ENCODE peak calls at places on chromosome 10, in six cellular contexts. W is spleen, S is erythroblast, Z is uterus, N is tibial nerve, G is adrenal gland. E is an unnamed sample.

GRCh38 chr10:110792476-110792875 is 79.3 kb upstream of the PDCD4 start:
- DNase-seq in W (no peak), S (no peak), Z (no peak), N (no peak), G (no peak), E (peak; percentile 60)

GRCh38 chr10:91111060-91111459 is 109.4 kb upstream of the PCGF5 start:
- DNase-seq in W (no peak), S (no peak), Z (no peak), N (no peak), G (no peak), E (no peak)

GRCh38 chr10:80202934-80203834 is 2.2 kb downstream of the ANXA11 start:
- DNase-seq in W (peak; percentile 88), S (peak; percentile 58), Z (peak; percentile 69), N (peak; percentile 48), G (no peak), E (peak; percentile 69)

GRCh38 chr10:93995598-93996271 is 2.0 kb downstream of the PLCE1 start:
- DNase-seq in W (no peak), S (no peak), Z (no peak), N (no peak), G (no peak), E (no peak)

GRCh38 chr10:2928219-2928840 is 139.0 kb upstream of the PFKP start:
- DNase-seq in W (no peak), S (peak; percentile 51), Z (peak; percentile 41), N (peak; percentile 61), G (peak; percentile 66), E (no peak)

GRCh38 chr10:89119651-89120050 is 87.5 kb downstream of the CH25H start:
- DNase-seq in W (no peak), S (no peak), Z (no peak), N (no peak), G (no peak), E (no peak)

GRCh38 chr10:3969876-3970666 is 185.1 kb upstream of the KLF6 start:
- DNase-seq in W (no peak), S (no peak), Z (no peak), N (no peak), G (no peak), E (no peak)

GRCh38 chr10:30786131-30786530 is 156.6 kb upstream of the LYZL2 start:
- DNase-seq in W (no peak), S (no peak), Z (no peak), N (no peak), G (no peak), E (no peak)

GRCh38 chr10:127044191-127044590 is 139.0 kb downstream of the DOCK1 start:
- DNase-seq in W (no peak), S (no peak), Z (no peak), N (no peak), G (no peak), E (peak; percentile 12)

GRCh38 chr10:43591303-43591904 is 14.8 kb upstream of the ZNF485 start:
- DNase-seq in W (no peak), S (no peak), Z (no peak), N (no peak), G (no peak), E (no peak)

GRCh38 chr10:86439544-86439943 is 72.9 kb upstream of the GRID1 start:
- DNase-seq in W (no peak), S (peak; percentile 36), Z (peak; percentile 56), N (peak; percentile 89), G (peak; percentile 56), E (peak; percentile 74)

GRCh38 chr10:12195281-12195602 is 449 bp downstream of the NUDT5 start:
- DNase-seq in W (no peak), S (no peak), Z (no peak), N (no peak), G (no peak), E (no peak)

GRCh38 chr10:48598243-48598935 is 6.5 kb downstream of the ARHGAP22 start:
- DNase-seq in W (no peak), S (no peak), Z (no peak), N (no peak), G (no peak), E (no peak)

GRCh38 chr10:50577681-50578350 is 45.9 kb downstream of the SGMS1 start:
- DNase-seq in W (no peak), S (peak; percentile 97), Z (no peak), N (peak; percentile 30), G (no peak), E (no peak)

GRCh38 chr10:44974628-44975431 is 3.8 kb downstream of the DEPP1 start:
- DNase-seq in W (peak; percentile 94), S (peak; percentile 57), Z (peak; percentile 81), N (peak; percentile 74), G (peak; percentile 70), E (no peak)
- TF ChIP-seq POLR2A in W (no peak), S (no peak), Z (no peak), N (peak; percentile 45), G (peak; percentile 43), E (no peak)

DNA sequence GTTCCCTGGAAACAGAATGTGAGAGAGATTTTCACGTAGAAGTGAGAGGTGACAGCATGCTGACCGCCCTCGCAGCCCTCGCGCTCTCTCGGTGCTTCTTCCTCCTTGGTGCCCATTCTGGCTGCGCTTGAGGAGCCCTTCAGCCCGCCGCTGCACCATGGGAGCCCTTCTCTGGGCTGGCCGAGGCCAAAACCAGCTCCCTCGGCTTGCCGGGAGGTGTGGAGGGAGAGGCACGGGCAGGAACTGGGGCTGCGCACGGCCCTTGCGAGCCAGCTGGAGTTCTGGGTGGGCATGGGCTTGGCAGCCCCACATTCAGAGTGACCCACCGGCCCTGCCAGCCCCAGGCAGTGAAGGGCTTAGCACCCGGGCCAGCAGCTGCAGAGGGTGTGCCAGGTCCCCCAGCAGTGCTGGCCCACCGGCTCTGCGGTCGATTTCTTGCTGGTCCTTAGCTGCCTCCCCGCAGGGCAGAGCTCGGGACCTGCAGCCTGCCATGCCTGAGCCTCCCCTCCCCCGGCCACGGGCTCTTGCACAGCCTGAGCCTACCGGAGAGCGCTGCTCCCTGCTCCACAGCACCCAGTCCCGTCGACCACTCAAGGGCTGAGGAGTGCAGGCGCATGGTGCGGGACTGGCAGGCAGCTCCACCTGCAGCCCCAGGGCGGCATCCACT is 888.7 kb upstream of the ZWINT start:
- DNase-seq in W (peak; percentile 74), S (no peak), Z (no peak), N (no peak), G (no peak), E (no peak)
- TF ChIP-seq POLR2A in W (no peak), S (no peak), Z (no peak), N (no peak), G (no peak), E (no peak)

DNA sequence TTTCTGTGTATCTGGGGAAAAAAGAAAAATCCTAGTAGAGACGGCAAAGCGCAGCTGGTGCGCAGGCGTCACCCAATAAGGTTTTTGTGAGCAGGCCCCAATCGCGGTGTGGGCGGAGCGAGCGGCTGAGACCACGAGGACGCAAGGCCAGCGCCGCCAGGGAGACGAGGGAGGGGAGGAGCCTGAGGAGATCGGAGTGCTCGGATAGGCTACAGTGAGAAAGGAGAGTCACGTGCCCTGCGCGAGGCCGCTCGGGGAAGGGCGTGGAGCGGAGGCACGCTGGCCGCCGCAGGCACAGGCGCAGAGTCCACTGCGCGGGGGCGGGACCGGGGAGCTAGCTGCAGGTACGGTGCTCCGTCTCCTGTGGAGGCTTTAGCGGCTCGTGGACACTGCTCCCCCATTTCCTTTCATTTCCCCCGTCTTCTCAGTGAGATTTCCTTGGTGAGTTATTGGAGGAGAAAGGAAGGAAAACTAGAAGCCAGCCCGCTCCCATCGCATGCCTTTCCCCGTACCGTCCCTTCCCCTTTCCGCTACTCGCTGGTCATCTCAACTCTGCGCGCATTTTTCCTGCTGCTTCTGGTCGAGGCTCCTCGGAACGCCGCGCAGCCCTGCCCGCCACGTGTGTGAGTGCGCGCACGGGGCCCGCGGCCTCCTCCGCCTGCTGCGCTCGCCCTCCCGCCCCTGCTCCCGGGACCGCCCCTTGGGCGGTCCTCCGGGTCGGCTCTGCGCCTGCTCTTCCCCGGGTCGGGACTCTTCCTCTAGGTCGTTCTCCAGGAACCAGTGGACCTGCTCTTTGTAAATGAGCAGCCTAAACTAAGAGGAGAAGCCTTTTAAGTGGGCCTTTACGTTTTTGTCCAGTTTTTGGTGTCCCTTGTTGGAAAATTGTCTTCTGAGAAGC is at the start of gene THNSL1:
- DNase-seq in W (peak; percentile 98), S (peak; percentile 98), Z (peak; percentile 97), N (peak; percentile 97), G (peak; percentile 98), E (peak; percentile 98)
- TF ChIP-seq POLR2A in W (no peak), S (peak; percentile 91), Z (peak; percentile 85), N (peak; percentile 83), G (peak; percentile 94), E (no peak)

GRCh38 chr10:73781879-73782748 is at the start of gene CHCHD1:
- DNase-seq in W (peak; percentile 98), S (peak; percentile 93), Z (peak; percentile 92), N (peak; percentile 94), G (peak; percentile 92), E (peak; percentile 89)
- TF ChIP-seq POLR2A in W (peak; percentile 25), S (peak; percentile 84), Z (peak; percentile 54), N (peak; percentile 53), G (peak; percentile 78), E (no peak)

E was measured in lower leg skin.